ENCODE peak calls at places on chromosomes 13 and 19, in four cellular contexts. One of them, this sample, is unnamed.
A peak's percentile ranks its signal among the peaks of the same experiment; 100 is the strongest.

GRCh38 chr19:30148803-30149202 is 206.8 kb downstream of the URI1 start:
- DNase-seq in left ventricle myocardium inferior: no peak
- DNase-seq in CD4-positive, alpha-beta T cell: no peak
- DNase-seq in heart left ventricle: no peak
- DNase-seq in this sample: no peak

GRCh38 chr13:77516342-77516789 is 19.1 kb upstream of the SCEL start:
- DNase-seq in left ventricle myocardium inferior: no peak
- DNase-seq in CD4-positive, alpha-beta T cell: no peak
- DNase-seq in heart left ventricle: no peak
- DNase-seq in this sample: no peak

GRCh38 chr13:109999659-110000533 is 213.5 kb upstream of the IRS2 start:
- DNase-seq in left ventricle myocardium inferior: no peak
- DNase-seq in CD4-positive, alpha-beta T cell: no peak
- DNase-seq in heart left ventricle: no peak
- DNase-seq in this sample: no peak

GRCh38 chr19:13974073-13974472 is 21.8 kb downstream of the DCAF15 start:
- DNase-seq in left ventricle myocardium inferior: no peak
- DNase-seq in CD4-positive, alpha-beta T cell: no peak
- DNase-seq in heart left ventricle: no peak
- DNase-seq in this sample: no peak

GRCh38 chr19:10219678-10220077 is 11.5 kb downstream of the S1PR2 start:
- DNase-seq in left ventricle myocardium inferior: no peak
- DNase-seq in CD4-positive, alpha-beta T cell: no peak
- DNase-seq in heart left ventricle: no peak
- DNase-seq in this sample: no peak

GRCh38 chr19:2567580-2567979 is 91.7 kb downstream of the GADD45B start:
- DNase-seq in left ventricle myocardium inferior: peak; percentile 77
- DNase-seq in CD4-positive, alpha-beta T cell: no peak
- DNase-seq in heart left ventricle: peak; percentile 75
- DNase-seq in this sample: no peak

GRCh38 chr19:6233827-6234511 is 45.8 kb downstream of the MLLT1 start:
- DNase-seq in left ventricle myocardium inferior: peak; percentile 70
- DNase-seq in CD4-positive, alpha-beta T cell: no peak
- DNase-seq in heart left ventricle: peak; percentile 68
- DNase-seq in this sample: peak; percentile 50

GRCh38 chr13:108176685-108177274 is 38.6 kb downstream of the LIG4 start:
- DNase-seq in left ventricle myocardium inferior: no peak
- DNase-seq in CD4-positive, alpha-beta T cell: peak; percentile 62
- DNase-seq in heart left ventricle: no peak
- DNase-seq in this sample: no peak

GRCh38 chr19:19471682-19472081 is 43.7 kb downstream of the TSSK6 start:
- DNase-seq in left ventricle myocardium inferior: no peak
- DNase-seq in CD4-positive, alpha-beta T cell: no peak
- DNase-seq in heart left ventricle: no peak
- DNase-seq in this sample: no peak

GRCh38 chr13:113366031-113366588 is 2.2 kb upstream of the GRTP1 start:
- DNase-seq in left ventricle myocardium inferior: no peak
- DNase-seq in CD4-positive, alpha-beta T cell: no peak
- DNase-seq in heart left ventricle: no peak
- DNase-seq in this sample: peak; percentile 43

GRCh38 chr19:52473655-52474350 is 20.4 kb downstream of the ZNF578 start:
- DNase-seq in left ventricle myocardium inferior: no peak
- DNase-seq in CD4-positive, alpha-beta T cell: no peak
- DNase-seq in heart left ventricle: no peak
- DNase-seq in this sample: no peak
- H3K9me3 ChIP-seq in left ventricle myocardium inferior: peaks cover 100% of the 10 kb centered on the region
- H3K9me3 ChIP-seq in CD4-positive, alpha-beta T cell: peaks cover 96% of the 10 kb centered on the region
- H3K9me3 ChIP-seq in heart left ventricle: peaks cover 74% of the 10 kb centered on the region
- H3K9me3 ChIP-seq in this sample: peaks cover 63% of the 10 kb centered on the region

GRCh38 chr13:84524586-84524985 is 642.3 kb upstream of the SLITRK1 start:
- DNase-seq in left ventricle myocardium inferior: no peak
- DNase-seq in CD4-positive, alpha-beta T cell: no peak
- DNase-seq in heart left ventricle: no peak
- DNase-seq in this sample: no peak
- H3K9me3 ChIP-seq in left ventricle myocardium inferior: peaks cover 4% of the 10 kb centered on the region
- H3K9me3 ChIP-seq in CD4-positive, alpha-beta T cell: no peaks in the 10 kb centered on the region
- H3K9me3 ChIP-seq in heart left ventricle: no peaks in the 10 kb centered on the region
- H3K9me3 ChIP-seq in this sample: no peaks in the 10 kb centered on the region

DNA sequence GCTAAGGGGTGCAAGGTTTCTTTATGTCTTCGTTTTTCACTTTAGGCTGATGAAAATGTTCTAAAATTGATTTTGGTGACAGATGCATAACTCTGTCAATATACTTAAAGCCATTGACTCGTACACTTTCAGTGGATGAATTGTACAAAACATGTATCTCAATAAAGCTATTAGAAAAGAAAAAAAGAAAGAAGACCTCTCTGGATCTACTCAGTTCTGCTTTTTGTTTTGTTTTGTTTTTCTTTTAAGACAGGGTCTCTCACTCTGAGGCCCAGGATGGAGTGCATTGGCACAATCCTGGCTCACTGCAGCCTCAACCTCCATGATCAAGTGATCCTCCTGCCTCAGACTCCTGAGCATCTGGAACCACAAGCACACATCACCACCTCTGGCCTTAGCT is 3.5 kb downstream of the SIGLEC5 start:
- DNase-seq in left ventricle myocardium inferior: no peak
- DNase-seq in CD4-positive, alpha-beta T cell: no peak
- DNase-seq in heart left ventricle: no peak
- DNase-seq in this sample: no peak
- H3K9me3 ChIP-seq in left ventricle myocardium inferior: no peaks in the 10 kb centered on the region
- H3K9me3 ChIP-seq in CD4-positive, alpha-beta T cell: no peaks in the 10 kb centered on the region
- H3K9me3 ChIP-seq in heart left ventricle: no peaks in the 10 kb centered on the region
- H3K9me3 ChIP-seq in this sample: no peaks in the 10 kb centered on the region

DNA sequence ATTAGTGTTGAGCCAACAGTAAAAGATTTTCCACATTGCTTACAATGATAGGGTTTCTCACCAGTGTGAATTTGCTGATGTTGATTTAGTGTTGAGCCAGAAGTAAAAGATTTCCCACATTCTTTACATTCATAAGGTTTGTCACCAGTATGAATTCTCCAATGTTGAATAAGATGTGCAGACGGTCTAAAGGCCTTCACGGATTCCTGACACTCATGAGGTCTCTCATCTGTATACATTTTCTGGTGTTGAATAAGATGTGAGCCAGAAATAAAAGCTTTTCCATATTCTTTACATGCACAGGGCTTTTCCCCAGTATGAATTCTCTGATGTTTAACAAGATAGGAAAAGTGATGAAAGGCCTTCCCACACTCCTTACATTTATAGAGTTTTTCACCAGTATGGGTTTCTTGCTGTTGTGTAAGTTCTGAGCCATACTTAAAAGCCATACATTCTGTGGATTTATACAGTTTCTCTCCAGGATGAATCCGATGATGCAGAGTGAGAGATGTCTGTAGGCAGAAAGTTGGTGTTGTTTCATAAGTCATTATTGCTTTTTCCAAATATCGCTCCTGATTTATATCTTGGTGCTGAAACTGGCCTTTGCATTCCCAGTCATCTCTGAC is 22.4 kb downstream of the ZNF850 start:
- DNase-seq in left ventricle myocardium inferior: no peak
- DNase-seq in CD4-positive, alpha-beta T cell: no peak
- DNase-seq in heart left ventricle: no peak
- DNase-seq in this sample: no peak
- H3K9me3 ChIP-seq in left ventricle myocardium inferior: peaks cover 100% of the 10 kb centered on the region
- H3K9me3 ChIP-seq in CD4-positive, alpha-beta T cell: peaks cover 95% of the 10 kb centered on the region
- H3K9me3 ChIP-seq in heart left ventricle: peaks cover 53% of the 10 kb centered on the region
- H3K9me3 ChIP-seq in this sample: peaks cover 77% of the 10 kb centered on the region

GRCh38 chr19:37165635-37166034 is 6.9 kb downstream of the ZNF585A start:
- DNase-seq in left ventricle myocardium inferior: no peak
- DNase-seq in CD4-positive, alpha-beta T cell: no peak
- DNase-seq in heart left ventricle: no peak
- DNase-seq in this sample: no peak
- H3K9me3 ChIP-seq in left ventricle myocardium inferior: peaks cover 97% of the 10 kb centered on the region
- H3K9me3 ChIP-seq in CD4-positive, alpha-beta T cell: peaks cover 85% of the 10 kb centered on the region
- H3K9me3 ChIP-seq in heart left ventricle: peaks cover 15% of the 10 kb centered on the region
- H3K9me3 ChIP-seq in this sample: no peaks in the 10 kb centered on the region

This sample was measured in ovary.